ENCODE peak calls at places on chromosomes 7 and 10, in nine cellular contexts. U is GM23338, E is hepatocyte, F is PC-3, N is neural progenitor cell, H is GM23248, J is HCT116, T is MM.1S, G is SK-N-SH. X is an unnamed sample. For H3K4me1, the result is how much of the 10 kb centered on the place peaks cover.

GRCh38 chr7:130349911-130350782 is 5.5 kb downstream of the CPA5 start:
- DNase-seq in G (peak), E (no peak), J (no peak), N (peak), U (no peak), H (no peak), F (no peak), T (no peak), X (no peak)

GRCh38 chr10:125102216-125102615 is 58.1 kb downstream of the CTBP2 start:
- DNase-seq in U (peak), T (no peak), H (peak), F (no peak), G (no peak), J (no peak), E (peak), N (no peak), X (no peak)

GRCh38 chr10:4353059-4353655 is 472.9 kb upstream of the AKR1E2 start:
- DNase-seq in J (no peak), E (peak), T (no peak), N (no peak), H (peak), F (no peak), U (no peak), G (no peak), X (no peak)

GRCh38 chr10:130430852-130431704 is 294.9 kb downstream of the GLRX3 start:
- DNase-seq in H (no peak), E (no peak), U (no peak), F (no peak), G (no peak), J (no peak), N (no peak), T (no peak), X (no peak)

GRCh38 chr7:101068401-101068800 is 16.9 kb upstream of the TRIM56 start:
- DNase-seq in J (no peak), H (no peak), T (no peak), F (no peak), U (no peak), N (no peak), G (no peak), E (no peak), X (no peak)

GRCh38 chr7:142776206-142776844 is 5.6 kb downstream of the PRSS2 start:
- DNase-seq in H (peak), U (no peak), T (no peak), J (no peak), N (no peak), F (peak), E (no peak), G (no peak), X (no peak)

GRCh38 chr10:17713758-17714157 is 38.2 kb upstream of the TMEM236 start:
- DNase-seq in H (no peak), U (no peak), J (no peak), T (no peak), F (no peak), G (no peak), E (no peak), N (no peak), X (no peak)

GRCh38 chr10:3866347-3866746 is 81.3 kb upstream of the KLF6 start:
- DNase-seq in N (no peak), E (no peak), F (no peak), G (no peak), U (no peak), T (no peak), H (no peak), J (no peak), X (peak)

GRCh38 chr7:87113077-87113476 is 39.2 kb upstream of the DMTF1 start:
- DNase-seq in U (no peak), G (no peak), F (no peak), T (no peak), N (no peak), H (peak), J (no peak), E (no peak), X (no peak)

GRCh38 chr10:131972474-131973071 is 9.2 kb downstream of the BNIP3 start:
- DNase-seq in F (no peak), N (no peak), E (no peak), T (no peak), H (no peak), J (no peak), U (no peak), G (peak), X (no peak)

GRCh38 chr7:132488634-132489302 is 87.5 kb downstream of the PLXNA4 start:
- DNase-seq in J (no peak), H (no peak), N (no peak), F (no peak), E (no peak), T (no peak), U (no peak), G (peak), X (no peak)

GRCh38 chr7:39158367-39158766 is 180.7 kb downstream of the POU6F2 start:
- DNase-seq in E (no peak), G (no peak), T (no peak), H (no peak), U (no peak), N (no peak), F (no peak), J (no peak), X (no peak)

GRCh38 chr7:18638594-18639452 is 143.3 kb downstream of the HDAC9 start:
- DNase-seq in J (no peak), G (no peak), T (no peak), U (no peak), E (no peak), H (peak), N (no peak), F (peak), X (no peak)

GRCh38 chr10:66940950-66941349 is 15.1 kb downstream of the LRRTM3 start:
- DNase-seq in T (no peak), E (no peak), U (no peak), F (no peak), G (no peak), J (no peak), N (no peak), H (no peak), X (no peak)

GRCh38 chr10:63260860-63261251 is 127.7 kb downstream of the NRBF2 start:
- DNase-seq in F (peak), T (no peak), G (no peak), H (no peak), J (no peak), E (no peak), U (no peak), N (no peak), X (peak)

GRCh38 chr10:63258920-63259678 is 126.0 kb downstream of the NRBF2 start:
- DNase-seq in F (no peak), U (no peak), T (no peak), G (no peak), N (no peak), E (no peak), H (no peak), J (no peak), X (no peak)

GRCh38 chr10:63260103-63260859 is 127.2 kb downstream of the NRBF2 start:
- DNase-seq in F (peak), N (no peak), T (no peak), J (no peak), H (no peak), U (no peak), G (no peak), E (no peak), X (no peak)

GRCh38 chr10:63256047-63256773 is 123.1 kb downstream of the NRBF2 start:
- DNase-seq in G (peak), H (peak), N (no peak), T (no peak), U (no peak), F (no peak), E (no peak), J (no peak), X (peak)

GRCh38 chr10:63257784-63258183 is 124.7 kb downstream of the NRBF2 start:
- DNase-seq in G (no peak), H (no peak), F (no peak), N (no peak), J (no peak), U (no peak), T (no peak), E (no peak), X (no peak)
- H3K4me1 ChIP-seq in G (under half), H (under half), F (under half), N (under half), J (under half), U (half or more), T (under half), E (under half), X (half or more)

GRCh38 chr7:28076421-28077163 is 104.0 kb downstream of the JAZF1 start:
- DNase-seq in J (no peak), G (peak), T (no peak), H (peak), U (no peak), E (no peak), F (no peak), N (no peak), X (no peak)
- TF ChIP-seq EZH2phosphoT487 in J (no peak), G (no peak), T (no peak), H (no peak), U (no peak), E (no peak), F (no peak), N (no peak), X (no peak)

GRCh38 chr7:44488955-44489354 is 1.5 kb downstream of the NUDCD3 start:
- DNase-seq in N (no peak), T (no peak), G (no peak), E (no peak), F (no peak), H (no peak), J (no peak), U (no peak), X (no peak)
- H3K4me1 ChIP-seq in N (under half), T (under half), G (under half), E (under half), F (under half), H (under half), J (under half), U (under half), X (under half)

GRCh38 chr10:12872577-12872976 is 128.9 kb downstream of the CCDC3 start:
- DNase-seq in F (no peak), G (no peak), N (no peak), J (no peak), T (no peak), E (no peak), U (no peak), H (no peak), X (no peak)

GRCh38 chr10:12874501-12874900 is 127.0 kb downstream of the CCDC3 start:
- DNase-seq in G (no peak), U (no peak), E (no peak), N (no peak), H (no peak), F (no peak), J (no peak), T (no peak), X (no peak)

GRCh38 chr10:12876266-12876665 is 125.2 kb downstream of the CCDC3 start:
- DNase-seq in T (no peak), J (no peak), G (no peak), N (no peak), E (no peak), U (no peak), F (no peak), H (no peak), X (no peak)

GRCh38 chr10:12873172-12873571 is 128.3 kb downstream of the CCDC3 start:
- DNase-seq in J (no peak), E (no peak), N (no peak), U (no peak), T (no peak), G (no peak), F (no peak), H (no peak), X (no peak)

GRCh38 chr10:12875100-12875499 is 126.4 kb downstream of the CCDC3 start:
- DNase-seq in T (no peak), F (peak), J (no peak), N (no peak), H (no peak), G (no peak), U (no peak), E (peak), X (no peak)
- TF ChIP-seq EZH2phosphoT487 in T (no peak), F (no peak), J (no peak), N (no peak), H (no peak), G (no peak), U (no peak), E (no peak), X (no peak)

X was measured in OCI-LY7.